ENCODE peak calls at places on chromosomes 11 and 22, in six cellular contexts. E, A, Z, B, U and W are unnamed samples.

GRCh38 chr11:60098508-60098907 is 10.0 kb downstream of the MS4A2 start:
- DNase-seq in A (no peak), U (no peak), B (no peak), Z (no peak), E (no peak), W (no peak)

GRCh38 chr11:98183034-98183433 is 837.7 kb upstream of the CNTN5 start:
- DNase-seq in U (no peak), B (no peak), E (no peak), A (no peak), Z (peak; percentile 13), W (no peak)

GRCh38 chr11:125284209-125284608 is 119.7 kb downstream of the PKNOX2 start:
- DNase-seq in U (no peak), Z (no peak), B (no peak), E (no peak), A (no peak), W (no peak)

GRCh38 chr22:48585916-48586798 is 1241.5 kb downstream of the BRD1 start:
- DNase-seq in U (no peak), A (no peak), B (no peak), E (no peak), Z (no peak), W (no peak)

GRCh38 chr11:128520206-128520885 is 67.0 kb downstream of the ETS1 start:
- DNase-seq in B (no peak), E (peak; percentile 37), A (no peak), U (no peak), Z (no peak), W (no peak)

GRCh38 chr11:75050516-75050915 is 46.2 kb downstream of the OR2AT4 start:
- DNase-seq in E (no peak), Z (no peak), A (no peak), U (no peak), B (no peak), W (no peak)

GRCh38 chr11:106497321-106497720 is 419.9 kb downstream of the AASDHPPT start:
- DNase-seq in A (no peak), Z (no peak), B (no peak), U (no peak), E (no peak), W (no peak)

GRCh38 chr11:115430345-115430744 is 73.9 kb downstream of the CADM1 start:
- DNase-seq in B (no peak), E (no peak), A (no peak), Z (no peak), U (no peak), W (no peak)

GRCh38 chr22:26586556-26587325 is 3.2 kb downstream of the TPST2 start:
- DNase-seq in B (no peak), E (no peak), A (no peak), U (no peak), Z (peak; percentile 79), W (no peak)

GRCh38 chr11:2134022-2135010 is 4.9 kb downstream of the IGF2 start:
- DNase-seq in Z (no peak), A (no peak), B (no peak), U (no peak), E (no peak), W (no peak)

GRCh38 chr11:109197656-109198055 is 224.3 kb upstream of the C11orf87 start:
- DNase-seq in Z (no peak), B (no peak), U (no peak), E (peak; percentile 25), A (peak; percentile 26), W (no peak)

GRCh38 chr11:1487851-1488574 is 1.4 kb upstream of the MOB2 start:
- DNase-seq in A (no peak), E (no peak), B (no peak), Z (no peak), U (no peak), W (no peak)

GRCh38 chr11:17640493-17641164 is 78.7 kb upstream of the MYOD1 start:
- DNase-seq in B (no peak), E (no peak), A (no peak), U (no peak), Z (no peak), W (no peak)

GRCh38 chr11:65586676-65587075 is 8.9 kb downstream of the KCNK7 start:
- DNase-seq in A (no peak), E (no peak), U (no peak), B (no peak), Z (no peak), W (no peak)

GRCh38 chr11:65584723-65585171 is 8.9 kb downstream of the EHBP1L1 start:
- DNase-seq in U (no peak), B (no peak), A (no peak), Z (no peak), E (no peak), W (no peak)

GRCh38 chr11:65586247-65586630 is 9.4 kb downstream of the KCNK7 start:
- DNase-seq in E (no peak), B (no peak), U (no peak), Z (no peak), A (no peak), W (no peak)

GRCh38 chr11:65584102-65584501 is 8.2 kb downstream of the EHBP1L1 start:
- DNase-seq in U (no peak), B (no peak), E (no peak), A (no peak), Z (no peak), W (no peak)

GRCh38 chr11:65585396-65586246 is 9.8 kb downstream of the EHBP1L1 start:
- DNase-seq in E (no peak), A (no peak), B (no peak), Z (no peak), U (no peak), W (no peak)
- TF ChIP-seq EZH2 in E (no peak), A (no peak), B (no peak), Z (no peak), U (no peak), W (no peak)

GRCh38 chr22:46045459-46046298 is 68.7 kb upstream of the WNT7B start:
- DNase-seq in B (no peak), U (no peak), Z (no peak), E (peak; percentile 27), A (no peak), W (no peak)
- H2AFZ ChIP-seq in B (no peak overlapping the region), U (no peak overlapping the region), Z (no peak overlapping the region), E (peak overlapping the region; percentile 75), A (peak overlapping the region; percentile 90), W (peak overlapping the region; percentile 91)

DNA sequence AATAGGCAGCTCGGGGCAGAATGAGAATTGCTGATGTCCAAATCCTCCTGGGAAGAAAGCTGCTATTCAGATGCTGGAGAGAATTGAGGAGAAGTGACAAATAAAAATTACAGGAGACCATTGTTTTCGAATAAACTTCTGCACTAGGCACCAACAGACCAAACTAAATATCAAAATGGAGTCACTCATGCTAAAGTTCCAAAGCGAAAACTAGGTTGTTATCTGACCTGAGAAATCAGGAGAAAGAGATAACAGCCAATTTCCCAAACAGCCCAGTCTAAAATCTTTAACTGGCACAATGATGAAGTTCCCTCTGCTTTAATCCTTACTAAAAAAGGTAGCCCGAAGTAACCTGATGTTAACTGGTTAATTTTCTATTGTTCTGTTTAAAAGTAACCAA is 112.8 kb upstream of the APOA1 start:
- DNase-seq in E (no peak), Z (no peak), B (no peak), U (no peak), A (no peak), W (no peak)
- H3K27ac ChIP-seq in E (no peak overlapping the region), Z (no peak overlapping the region), B (no peak overlapping the region), U (no peak overlapping the region), A (no peak overlapping the region), W (no peak overlapping the region)

DNA sequence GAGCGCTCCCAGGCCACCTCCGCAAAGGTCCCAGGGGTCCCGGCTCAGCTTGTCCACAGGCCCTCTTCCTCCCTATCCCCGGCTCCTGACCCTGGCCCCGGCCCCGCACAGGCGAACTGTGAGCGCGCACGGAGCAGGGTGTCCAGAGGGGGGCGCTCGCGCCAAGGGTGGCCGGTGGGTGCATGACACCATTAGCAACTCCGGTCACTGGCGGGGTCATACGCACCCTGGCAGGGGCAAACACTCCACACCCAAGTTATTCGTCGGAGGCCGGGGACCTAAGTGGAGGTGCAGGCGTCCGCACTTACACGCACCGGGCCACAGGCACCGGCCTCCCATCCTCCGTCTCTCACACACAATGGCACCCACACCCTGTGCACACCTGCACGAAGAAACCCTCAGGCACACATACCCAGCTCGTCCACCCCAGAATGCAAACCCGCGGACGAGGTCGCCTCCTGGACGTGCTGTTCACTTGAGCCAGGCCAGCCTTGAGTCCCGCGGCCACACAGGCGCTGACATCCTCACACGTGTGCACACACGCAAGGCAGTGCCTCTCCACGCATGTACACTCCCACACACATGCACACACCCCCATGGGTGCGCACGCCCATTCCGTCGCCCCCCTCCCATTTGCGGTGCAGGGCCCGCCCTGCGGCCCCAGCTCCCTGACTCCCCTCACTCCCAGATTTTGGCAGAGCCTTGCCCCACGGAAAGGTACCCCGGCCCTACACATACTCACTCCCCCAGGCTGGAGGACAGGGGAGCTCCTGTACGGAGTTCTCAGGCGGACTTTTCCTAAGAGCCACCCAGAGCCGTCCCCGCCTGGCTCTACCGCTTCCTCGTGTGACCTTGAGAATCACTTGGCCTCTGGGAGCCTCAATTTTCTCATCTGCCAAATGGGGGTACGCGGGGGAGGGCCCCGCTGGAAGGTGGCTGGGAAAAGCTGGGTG is at the start of gene RASGRP2:
- DNase-seq in E (peak; percentile 51), A (no peak), B (peak; percentile 75), Z (peak; percentile 87), U (no peak), W (peak; percentile 58)
- TF ChIP-seq EZH2 in E (peak; percentile 92), A (peak; percentile 92), B (no peak), Z (no peak), U (no peak), W (no peak)

GRCh38 chr11:69360606-69361005 is 66.7 kb downstream of the MYEOV start:
- DNase-seq in A (no peak), U (no peak), E (no peak), Z (no peak), B (no peak), W (no peak)
- H2AFZ ChIP-seq in A (no peak overlapping the region), U (no peak overlapping the region), E (no peak overlapping the region), Z (no peak overlapping the region), B (no peak overlapping the region), W (no peak overlapping the region)